ENCODE peak calls at places on chromosome 13, in ten cellular contexts. J is astrocyte of the spinal cord; F is IMR-90; C is bronchial epithelial cell; N is ascending aorta; K is effector memory CD8-positive, alpha-beta T cell; W is stimulated activated CD4-positive, alpha-beta T cell treated with anti-CD3 and anti-CD28 coated beads, Interleukin-15, amount 100 ng/mL, for 1 hour; S is fibroblast of mammary gland; E is COR-L47; P is Calu3. U is an unnamed sample.

GRCh38 chr13:44188257-44188656 is 185.4 kb upstream of the SERP2 start:
- DNase-seq in J (peak; percentile 32), F (peak; percentile 75), C (peak; percentile 99), N (no peak), K (no peak), W (no peak), S (peak; percentile 76), E (no peak), P (no peak), U (no peak)

GRCh38 chr13:25286308-25286968 is 850 bp downstream of the MTMR6 start:
- DNase-seq in J (peak; percentile 48), F (peak; percentile 58), C (peak; percentile 47), N (no peak), K (peak; percentile 39), W (no peak), S (peak; percentile 56), E (no peak), P (no peak), U (no peak)

GRCh38 chr13:91078093-91078679 is 269.3 kb upstream of the MIR17HG start:
- DNase-seq in J (peak; percentile 22), F (no peak), C (peak; percentile 12), N (no peak), K (no peak), W (no peak), S (no peak), E (peak; percentile 14), P (no peak), U (no peak)

GRCh38 chr13:100588350-100589177 is at the start of gene GGACT:
- DNase-seq in J (peak; percentile 49), F (peak; percentile 37), C (peak; percentile 32), N (no peak), K (peak; percentile 81), W (peak; percentile 83), S (peak; percentile 52), E (peak; percentile 71), P (peak; percentile 64), U (no peak)

GRCh38 chr13:79108914-79109643 is 297.0 kb downstream of the RBM26 start:
- DNase-seq in J (no peak), F (no peak), C (no peak), N (no peak), K (no peak), W (no peak), S (no peak), E (peak; percentile 12), P (no peak), U (no peak)

GRCh38 chr13:113364371-113364932 is 522 bp upstream of the GRTP1 start:
- DNase-seq in J (no peak), F (no peak), C (no peak), N (no peak), K (no peak), W (no peak), S (no peak), E (no peak), P (no peak), U (no peak)

GRCh38 chr13:32117696-32118095 is 86.1 kb downstream of the FRY start:
- DNase-seq in J (no peak), F (peak; percentile 8), C (no peak), N (peak; percentile 43), K (no peak), W (no peak), S (no peak), E (no peak), P (no peak), U (no peak)

GRCh38 chr13:112938680-112939079 is 30.3 kb upstream of the MCF2L start:
- DNase-seq in J (no peak), F (no peak), C (no peak), N (no peak), K (no peak), W (no peak), S (no peak), E (no peak), P (no peak), U (no peak)

GRCh38 chr13:38452656-38453055 is 103.0 kb downstream of the UFM1 start:
- DNase-seq in J (no peak), F (no peak), C (no peak), N (no peak), K (no peak), W (no peak), S (no peak), E (no peak), P (no peak), U (no peak)

GRCh38 chr13:75637101-75637774 is 1.1 kb downstream of the LMO7 start:
- DNase-seq in J (peak; percentile 36), F (no peak), C (no peak), N (no peak), K (no peak), W (no peak), S (peak; percentile 37), E (no peak), P (no peak), U (no peak)

GRCh38 chr13:80235559-80236296 is 105.2 kb downstream of the SPRY2 start:
- DNase-seq in J (peak; percentile 47), F (no peak), C (peak; percentile 76), N (no peak), K (no peak), W (no peak), S (no peak), E (peak; percentile 35), P (peak; percentile 1), U (peak; percentile 25)

GRCh38 chr13:27796544-27797227 is 4.4 kb downstream of the GSX1 start:
- DNase-seq in J (no peak), F (no peak), C (no peak), N (no peak), K (no peak), W (no peak), S (no peak), E (no peak), P (no peak), U (no peak)

GRCh38 chr13:52899206-52899605 is 50.8 kb upstream of the PCDH8 start:
- DNase-seq in J (no peak), F (no peak), C (no peak), N (no peak), K (no peak), W (no peak), S (no peak), E (no peak), P (no peak), U (no peak)